ENCODE peak calls at places on chromosomes 1 and 21, in six cellular contexts. H is A549, L is activated B cell treated with CpG ODN at 0.5 μM for 24 hours, D is bronchial epithelial cell, Q is MCF 10A, O is PC-9. K is an unnamed sample.

GRCh38 chr21:26732442-26733221 is 112.6 kb downstream of the ADAMTS1 start:
- DNase-seq in H (no peak), L (no peak), D (peak), Q (peak), O (no peak), K (peak)

GRCh38 chr1:155962599-155963211 is 15.6 kb downstream of the ARHGEF2 start:
- DNase-seq in H (no peak), L (no peak), D (peak), Q (peak), O (peak), K (no peak)

GRCh38 chr1:176802316-176802715 is 339.3 kb downstream of the PAPPA2 start:
- DNase-seq in H (no peak), L (no peak), D (no peak), Q (no peak), O (no peak), K (no peak)

GRCh38 chr1:228650141-228650540 is 85.1 kb upstream of the RHOU start:
- DNase-seq in H (no peak), L (no peak), D (no peak), Q (no peak), O (no peak), K (no peak)

GRCh38 chr1:115219937-115220336 is 118.1 kb downstream of the NGF start:
- DNase-seq in H (no peak), L (no peak), D (no peak), Q (no peak), O (no peak), K (no peak)

GRCh38 chr1:161330346-161330745 is 16.2 kb downstream of the SDHC start:
- DNase-seq in H (no peak), L (no peak), D (peak), Q (peak), O (no peak), K (no peak)

GRCh38 chr1:232183266-232183800 is 446.6 kb downstream of the SIPA1L2 start:
- DNase-seq in H (no peak), L (no peak), D (no peak), Q (no peak), O (no peak), K (no peak)

GRCh38 chr1:9903801-9904527 is 6.1 kb downstream of the CTNNBIP1 start:
- DNase-seq in H (no peak), L (no peak), D (no peak), Q (no peak), O (no peak), K (no peak)

GRCh38 chr1:63189677-63190076 is 132.7 kb upstream of the FOXD3 start:
- DNase-seq in H (no peak), L (no peak), D (no peak), Q (peak), O (no peak), K (no peak)

GRCh38 chr1:208218237-208219097 is 25.7 kb downstream of the PLXNA2 start:
- DNase-seq in H (no peak), L (no peak), D (no peak), Q (no peak), O (no peak), K (no peak)

GRCh38 chr1:169150631-169151337 is 44.3 kb downstream of the ATP1B1 start:
- DNase-seq in H (no peak), L (no peak), D (no peak), Q (no peak), O (no peak), K (no peak)

GRCh38 chr1:180691322-180691721 is 59.5 kb downstream of the XPR1 start:
- DNase-seq in H (no peak), L (no peak), D (no peak), Q (no peak), O (no peak), K (no peak)

GRCh38 chr1:225772323-225772768 is 5.3 kb upstream of the SRP9 start:
- DNase-seq in H (peak), L (no peak), D (peak), Q (peak), O (peak), K (peak)

GRCh38 chr1:159492575-159493323 is 43.1 kb downstream of the OR10J5 start:
- DNase-seq in H (peak), L (no peak), D (peak), Q (peak), O (no peak), K (peak)

DNA sequence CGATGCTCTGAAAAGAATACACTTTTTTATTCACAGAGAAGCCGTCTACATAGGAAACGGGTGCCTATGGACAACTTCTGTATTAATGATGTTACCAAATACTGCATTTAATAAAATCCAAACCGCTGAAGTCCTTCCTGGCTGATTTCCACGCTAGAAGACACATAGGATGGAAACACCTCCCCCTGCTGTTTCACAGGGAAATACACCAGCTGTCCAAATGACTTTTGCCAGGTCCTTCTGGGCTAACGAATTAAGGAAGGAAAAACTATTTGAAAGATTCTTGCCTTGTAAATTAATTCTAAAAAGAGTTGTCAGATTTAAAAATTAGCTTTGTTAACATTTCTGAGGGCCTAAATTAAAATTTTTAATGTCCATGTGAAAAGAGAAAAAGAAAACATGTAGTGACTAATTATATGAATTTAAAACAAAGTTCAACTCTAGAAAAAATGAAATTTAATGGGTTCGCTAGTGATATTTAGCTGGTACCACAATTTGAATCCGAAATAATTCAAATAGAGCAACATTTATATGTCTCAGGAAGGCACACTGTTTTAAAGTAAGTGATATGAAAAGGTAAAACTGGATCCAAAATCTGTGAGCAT is 146.0 kb downstream of the RERE start:
- DNase-seq in H (peak), L (no peak), D (peak), Q (peak), O (no peak), K (peak)
- TF ChIP-seq CTCF in H (peak), L (no peak), D (peak), Q (peak), O (peak), K (peak)

DNA sequence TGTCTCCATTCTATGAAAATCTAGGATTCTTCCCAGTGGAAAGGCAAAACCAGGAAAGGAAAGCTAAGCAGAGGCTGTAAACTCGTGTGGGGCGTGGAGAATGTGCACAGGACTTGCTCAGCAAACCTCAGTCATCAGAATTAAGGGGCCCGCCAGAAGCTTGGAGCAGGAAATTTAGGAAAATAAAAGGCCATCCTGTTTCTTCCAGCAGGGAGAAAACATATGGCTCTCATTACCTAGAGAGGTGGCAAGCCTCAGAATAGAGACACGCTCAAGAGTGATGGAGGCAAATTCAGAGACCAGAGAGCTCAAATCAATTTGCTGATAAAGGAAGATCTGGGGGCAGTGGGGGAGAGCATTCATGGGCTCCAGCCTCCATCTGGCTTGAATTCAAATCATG is 151.9 kb upstream of the KLHDC7A start:
- DNase-seq in H (no peak), L (no peak), D (no peak), Q (no peak), O (no peak), K (no peak)
- TF ChIP-seq CTCF in H (no peak), L (no peak), D (no peak), Q (no peak), O (no peak), K (no peak)

GRCh38 chr1:24157921-24158481 is 15.1 kb upstream of the IL22RA1 start:
- DNase-seq in H (peak), L (no peak), D (no peak), Q (peak), O (no peak), K (no peak)
- TF ChIP-seq CTCF in H (no peak), L (no peak), D (peak), Q (no peak), O (peak), K (no peak)

GRCh38 chr1:74609810-74610371 is 63.7 kb downstream of the ERICH3 start:
- DNase-seq in H (no peak), L (no peak), D (no peak), Q (no peak), O (no peak), K (no peak)
- TF ChIP-seq CTCF in H (no peak), L (no peak), D (no peak), Q (no peak), O (no peak), K (no peak)

DNA sequence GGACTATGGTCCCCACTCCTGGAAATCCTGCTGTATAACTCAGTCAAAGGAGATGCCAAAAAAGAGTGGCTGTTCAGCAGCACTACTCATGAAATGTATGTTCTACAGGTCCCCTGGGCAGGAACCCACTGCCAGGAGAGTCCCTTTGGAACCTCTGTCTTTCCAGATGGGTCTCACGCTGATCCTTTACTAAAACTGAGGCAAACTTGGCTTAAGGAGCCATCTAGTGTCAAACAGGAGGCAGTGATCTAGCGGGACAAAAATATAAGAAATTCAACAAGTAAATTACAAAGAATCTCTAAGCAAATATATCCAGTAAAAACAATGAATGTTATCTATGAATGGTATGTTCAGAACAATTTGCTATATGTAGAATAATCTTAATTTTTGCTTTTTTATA is 80.5 kb upstream of the PRMT6 start:
- DNase-seq in H (no peak), L (no peak), D (no peak), Q (no peak), O (no peak), K (no peak)
- TF ChIP-seq CTCF in H (no peak), L (no peak), D (no peak), Q (no peak), O (peak), K (no peak)

GRCh38 chr1:46367072-46367471 is 26.5 kb downstream of the NSUN4 start:
- DNase-seq in H (no peak), L (no peak), D (no peak), Q (no peak), O (no peak), K (no peak)

GRCh38 chr1:46369542-46370213 is 24.4 kb upstream of the FAAH start:
- DNase-seq in H (no peak), L (no peak), D (peak), Q (no peak), O (no peak), K (no peak)

GRCh38 chr1:46368781-46369180 is 25.3 kb upstream of the FAAH start:
- DNase-seq in H (no peak), L (no peak), D (no peak), Q (no peak), O (no peak), K (no peak)

GRCh38 chr1:46370214-46370633 is 23.9 kb upstream of the FAAH start:
- DNase-seq in H (no peak), L (no peak), D (peak), Q (no peak), O (no peak), K (peak)

DNA sequence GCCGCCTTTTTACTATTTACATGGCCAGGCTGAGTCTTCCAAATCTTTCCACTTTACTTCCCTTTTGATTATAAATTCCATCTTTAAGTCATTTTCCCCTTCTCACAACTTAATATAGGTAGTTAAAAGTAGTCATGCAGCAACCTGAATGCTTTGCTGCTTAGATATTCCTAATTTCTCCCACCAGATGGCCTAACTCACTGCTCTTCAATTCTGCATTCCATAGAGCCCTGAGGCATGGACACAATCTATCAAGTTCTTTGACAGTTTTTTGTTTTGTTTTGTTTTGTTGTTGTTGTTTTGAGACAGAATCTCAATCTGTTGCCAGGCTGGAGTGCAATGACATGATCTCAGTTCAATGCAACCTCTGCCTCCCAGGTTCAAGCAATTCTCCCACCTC is 21.7 kb upstream of the FAAH start:
- DNase-seq in H (no peak), L (no peak), D (no peak), Q (no peak), O (no peak), K (no peak)
- TF ChIP-seq CTCF in H (no peak), L (no peak), D (no peak), Q (no peak), O (no peak), K (no peak)

K was measured in RWPE1.